ENCODE peak calls at places on chromosomes 4 and X, in seven cellular contexts. L is kidney, S is stomach, D is ovary, W is fibroblast of lung, R is tibial nerve, O is transverse colon. A is an unnamed sample.

GRCh38 chr4:83308672-83309071 is 24.1 kb upstream of the COQ2 start:
- DNase-seq in L (no peak), S (no peak), D (no peak), W (no peak), R (no peak), O (peak; percentile 13), A (no peak)

GRCh38 chr4:18241744-18242143 is 220.2 kb upstream of the LCORL start:
- DNase-seq in L (no peak), S (no peak), D (no peak), W (no peak), R (no peak), O (no peak), A (no peak)

GRCh38 chr4:134328741-134329140 is 127.2 kb upstream of the PABPC4L start:
- DNase-seq in L (peak; percentile 55), S (no peak), D (no peak), W (no peak), R (no peak), O (no peak), A (no peak)

GRCh38 chr4:85815796-85816459 is 341.0 kb downstream of the ARHGAP24 start:
- DNase-seq in L (no peak), S (no peak), D (no peak), W (no peak), R (no peak), O (no peak), A (no peak)

GRCh38 chr4:98568896-98569663 is 89.3 kb downstream of the TSPAN5 start:
- DNase-seq in L (no peak), S (no peak), D (no peak), W (no peak), R (no peak), O (no peak), A (no peak)

GRCh38 chrX:153336988-153337387 is 3.0 kb downstream of the ZNF275 start:
- DNase-seq in L (no peak), S (no peak), D (no peak), W (no peak), R (no peak), O (no peak), A (no peak)

GRCh38 chr4:69860007-69860406 is at the start of gene SULT1E1:
- DNase-seq in L (no peak), S (no peak), D (no peak), W (peak; percentile 51), R (no peak), O (no peak), A (no peak)

GRCh38 chrX:18424482-18425198 is 768 bp upstream of the CDKL5 start:
- DNase-seq in L (no peak), S (no peak), D (peak; percentile 45), W (peak; percentile 46), R (no peak), O (peak; percentile 19), A (peak; percentile 3)

GRCh38 chrX:136115909-136116297 is 31.4 kb upstream of the FHL1 start:
- DNase-seq in L (no peak), S (no peak), D (no peak), W (no peak), R (no peak), O (no peak), A (no peak)

DNA sequence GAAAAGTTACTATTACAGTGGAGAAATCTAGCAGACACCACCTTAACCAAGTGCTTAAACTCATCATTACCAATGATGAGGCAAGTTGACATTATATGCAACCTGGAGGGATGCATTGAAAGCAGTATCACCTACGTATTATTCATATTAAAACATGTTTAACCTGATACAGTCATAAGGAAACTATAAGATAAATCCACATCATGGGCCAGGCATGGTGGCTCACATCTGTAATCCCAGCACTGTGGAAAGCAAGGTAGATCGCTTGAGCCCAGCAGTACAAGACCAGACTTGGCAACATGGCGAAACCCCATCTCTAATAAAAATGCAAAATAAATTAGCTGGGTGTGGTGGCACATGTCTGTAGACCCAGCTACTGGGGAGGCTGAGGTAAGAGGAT is 22.3 kb upstream of the INTU start:
- DNase-seq in L (no peak), S (no peak), D (no peak), W (no peak), R (no peak), O (no peak), A (no peak)
- TF ChIP-seq CTCF in L (no peak), S (no peak), D (no peak), W (no peak), R (no peak), O (no peak), A (no peak)

DNA sequence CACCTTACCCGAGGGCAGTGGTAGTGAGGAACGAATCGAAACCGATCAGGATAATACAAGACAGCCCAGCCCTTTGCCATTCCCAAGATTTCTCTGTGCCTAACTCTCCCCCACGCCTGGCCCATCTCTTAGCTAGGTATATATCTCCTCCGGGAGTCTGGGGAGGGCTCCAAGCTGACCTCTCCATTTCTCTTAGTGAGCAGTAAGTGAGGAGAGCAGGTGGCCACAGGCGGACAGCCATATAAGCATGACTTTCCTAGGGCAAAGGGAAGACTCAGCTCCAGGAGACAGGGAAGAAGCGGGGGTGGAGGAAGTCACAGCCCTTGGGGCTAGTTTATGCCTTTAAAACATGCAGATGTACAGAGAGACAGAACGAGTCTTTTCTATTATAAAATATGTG is 613.6 kb downstream of the BCOR start:
- DNase-seq in L (no peak), S (no peak), D (no peak), W (no peak), R (no peak), O (no peak), A (no peak)
- H3K36me3 ChIP-seq in L (no peaks in the 10 kb centered on the region), S (no peaks in the 10 kb centered on the region), D (no peaks in the 10 kb centered on the region), W (no peaks in the 10 kb centered on the region), R (no peaks in the 10 kb centered on the region), O (no peaks in the 10 kb centered on the region), A (no peaks in the 10 kb centered on the region)

DNA sequence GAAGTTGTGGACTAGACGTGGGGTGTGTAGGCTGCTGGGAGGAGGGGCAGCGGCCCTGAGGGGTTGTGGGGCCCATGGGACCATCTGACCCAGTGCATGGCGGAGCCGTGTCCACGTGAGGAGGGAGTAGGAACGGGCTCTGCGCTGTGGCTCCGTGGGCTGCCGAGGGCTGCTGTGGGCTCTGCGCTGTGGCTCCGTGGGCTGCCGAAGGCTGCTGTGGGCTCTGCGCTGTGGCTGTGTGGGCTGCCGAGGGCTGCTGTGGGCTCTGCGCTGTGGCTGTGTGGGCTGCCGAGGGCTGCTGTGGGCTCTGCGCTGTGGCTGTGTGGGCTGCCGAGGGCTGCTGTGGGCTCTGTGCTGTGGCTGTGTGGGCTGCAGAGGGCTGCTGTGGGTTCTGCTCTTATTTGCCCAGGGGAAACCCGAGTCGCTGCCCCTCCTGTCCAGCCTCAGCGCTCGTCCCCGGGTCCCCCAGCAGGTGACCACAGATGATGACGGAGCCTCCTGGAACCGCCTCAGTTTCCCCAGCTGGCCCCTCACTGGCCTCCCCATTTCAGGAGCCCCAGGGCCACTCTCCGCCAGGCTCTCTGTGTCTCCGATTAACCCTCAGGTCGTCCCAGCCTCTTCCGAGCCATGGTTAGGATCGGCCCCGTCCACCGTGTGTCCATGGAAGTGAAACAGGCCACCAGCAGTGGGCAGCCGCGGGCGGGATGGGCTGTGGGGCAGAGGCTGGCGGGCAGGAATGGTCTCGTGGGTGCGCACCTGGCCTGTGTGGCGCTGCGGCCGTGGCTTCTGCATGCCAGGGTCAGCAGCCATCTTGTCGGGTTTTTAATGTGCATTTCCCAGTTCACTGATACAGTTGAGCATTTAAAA is 20.0 kb downstream of the PCGF3 start:
- DNase-seq in L (no peak), S (no peak), D (no peak), W (no peak), R (no peak), O (no peak), A (peak; percentile 12)
- H3K27ac ChIP-seq in L (no peak overlapping the region), S (no peak overlapping the region), D (peak overlapping the region; percentile 74), W (peak overlapping the region; percentile 50), R (peak overlapping the region; percentile 67), O (peak overlapping the region; percentile 29), A (no peak overlapping the region)

GRCh38 chrX:4277122-4277521 is 563.7 kb upstream of the PRKX start:
- DNase-seq in L (no peak), S (no peak), D (no peak), W (no peak), R (no peak), O (no peak), A (no peak)
- TF ChIP-seq CTCF in L (no peak), S (no peak), D (no peak), W (no peak), R (no peak), O (no peak), A (no peak)

DNA sequence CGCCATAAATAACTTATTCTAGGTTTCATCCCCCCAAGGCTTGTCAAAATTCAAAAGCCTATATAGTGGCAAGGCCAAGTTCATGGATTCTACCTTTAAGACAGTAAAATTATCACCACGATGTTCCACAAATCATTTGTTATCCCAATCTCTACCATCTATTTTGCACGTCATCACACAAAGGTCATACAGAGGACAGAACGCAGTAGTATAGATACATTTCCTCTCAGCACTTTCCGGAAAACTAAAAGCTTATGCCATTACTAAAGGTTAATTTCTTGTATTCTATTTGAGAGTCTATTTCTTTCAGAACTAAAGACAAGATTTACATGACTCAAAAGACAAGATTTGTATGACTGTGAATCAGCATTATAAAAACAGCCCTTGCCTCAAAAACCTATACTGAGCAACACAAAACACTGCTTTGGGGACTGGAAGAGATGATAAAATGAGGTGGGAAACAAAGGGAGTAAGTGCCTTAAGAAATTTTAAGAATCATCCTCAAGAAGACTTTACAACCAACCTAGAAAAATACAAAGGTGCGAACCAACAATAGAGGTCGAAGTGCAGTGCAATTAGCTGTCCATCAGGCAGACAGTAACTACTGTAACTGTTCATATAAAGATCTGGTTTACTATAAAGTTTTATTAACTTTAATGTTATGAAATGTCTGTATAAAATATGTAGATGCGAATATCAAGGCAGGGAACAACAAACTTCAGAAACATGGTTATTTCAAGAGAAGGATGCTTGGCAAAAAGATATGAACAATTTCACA is 7.6 kb downstream of the UBE2D3 start:
- DNase-seq in L (no peak), S (no peak), D (no peak), W (peak; percentile 30), R (no peak), O (no peak), A (no peak)
- H3K36me3 ChIP-seq in L (peaks cover 4% of the 10 kb centered on the region), S (no peaks in the 10 kb centered on the region), D (no peaks in the 10 kb centered on the region), W (no peaks in the 10 kb centered on the region), R (no peaks in the 10 kb centered on the region), O (no peaks in the 10 kb centered on the region), A (no peaks in the 10 kb centered on the region)

DNA sequence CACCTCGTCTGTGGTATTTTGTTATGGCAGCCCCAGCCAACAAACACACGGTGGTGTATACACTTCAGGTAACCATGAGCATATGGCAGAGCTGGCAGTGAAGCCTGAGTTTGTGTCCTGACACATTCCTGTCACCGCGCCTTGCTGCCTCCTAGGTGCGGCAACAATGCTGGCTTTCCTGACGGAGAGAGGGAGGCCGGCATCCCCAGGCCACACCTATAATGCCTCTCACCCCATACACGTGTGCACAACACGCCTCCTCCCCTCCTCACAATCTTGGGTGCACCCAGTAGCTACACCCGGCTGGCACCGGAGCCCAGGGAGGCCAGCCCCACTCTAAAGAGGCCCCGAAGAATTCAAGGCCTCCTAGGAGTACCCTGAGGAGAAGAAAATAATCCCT is 158.5 kb downstream of the NSUN7 start:
- DNase-seq in L (no peak), S (no peak), D (no peak), W (no peak), R (no peak), O (peak; percentile 10), A (no peak)
- H3K27ac ChIP-seq in L (no peak overlapping the region), S (no peak overlapping the region), D (no peak overlapping the region), W (no peak overlapping the region), R (peak overlapping the region; percentile 2), O (no peak overlapping the region), A (no peak overlapping the region)

GRCh38 chr4:72286185-72286584 is 254.4 kb downstream of the NPFFR2 start:
- DNase-seq in L (no peak), S (no peak), D (no peak), W (peak; percentile 32), R (no peak), O (no peak), A (no peak)
- TF ChIP-seq CTCF in L (no peak), S (no peak), D (no peak), W (no peak), R (no peak), O (no peak), A (no peak)

A was measured in heart right ventricle.